ENCODE peak calls at places on chromosomes 12 and 14, in eight cellular contexts. P, G, D, N, Q, L, Z and O are unnamed samples.
A peak's percentile ranks its signal among the peaks of the same experiment; 100 is the strongest.

GRCh38 chr12:89324437-89324836 is 27.9 kb downstream of the DUSP6 start:
- DNase-seq in P (no peak), G (no peak), D (no peak), N (no peak), Q (no peak), L (no peak), Z (no peak), O (no peak)

GRCh38 chr12:62738611-62739010 is 196.3 kb downstream of the PPM1H start:
- DNase-seq in P (no peak), G (no peak), D (no peak), N (no peak), Q (no peak), L (no peak), Z (no peak), O (no peak)

GRCh38 chr12:127780881-127781280 is 486.1 kb upstream of the TMEM132C start:
- DNase-seq in P (no peak), G (no peak), D (no peak), N (no peak), Q (no peak), L (no peak), Z (no peak), O (no peak)

GRCh38 chr12:34299802-34300193 is 277.5 kb downstream of the ALG10 start:
- DNase-seq in P (no peak), G (no peak), D (peak; percentile 15), N (no peak), Q (no peak), L (no peak), Z (no peak), O (peak; percentile 16)

GRCh38 chr12:62767946-62768345 is 167.0 kb downstream of the PPM1H start:
- DNase-seq in P (no peak), G (no peak), D (no peak), N (no peak), Q (no peak), L (no peak), Z (peak; percentile 16), O (no peak)

GRCh38 chr12:14272954-14273910 is 92.2 kb upstream of the ATF7IP start:
- DNase-seq in P (no peak), G (no peak), D (no peak), N (peak; percentile 76), Q (no peak), L (no peak), Z (no peak), O (no peak)

GRCh38 chr14:33573296-33573695 is 377.6 kb downstream of the EGLN3 start:
- DNase-seq in P (no peak), G (no peak), D (no peak), N (no peak), Q (no peak), L (no peak), Z (no peak), O (no peak)

GRCh38 chr12:7403466-7403865 is 40.5 kb downstream of the CD163L1 start:
- DNase-seq in P (no peak), G (no peak), D (no peak), N (no peak), Q (peak; percentile 10), L (no peak), Z (no peak), O (no peak)

GRCh38 chr14:101761032-101761880 is at the start of gene PPP2R5C:
- DNase-seq in P (peak; percentile 81), G (peak; percentile 77), D (peak; percentile 96), N (peak; percentile 79), Q (peak; percentile 76), L (peak; percentile 77), Z (peak; percentile 74), O (peak; percentile 97)

GRCh38 chr12:96427269-96427729 is 27.1 kb upstream of the CDK17 start:
- DNase-seq in P (no peak), G (no peak), D (no peak), N (no peak), Q (peak; percentile 7), L (no peak), Z (peak; percentile 11), O (no peak)

GRCh38 chr14:79584679-79585078 is 626.6 kb downstream of the DIO2 start:
- DNase-seq in P (no peak), G (no peak), D (no peak), N (no peak), Q (no peak), L (no peak), Z (no peak), O (no peak)

GRCh38 chr14:74980746-74981661 is 21.7 kb upstream of the EIF2B2 start:
- DNase-seq in P (no peak), G (no peak), D (peak; percentile 57), N (no peak), Q (no peak), L (no peak), Z (no peak), O (peak; percentile 57)

GRCh38 chr12:45216983-45217485 is 1.1 kb downstream of the ANO6 start:
- DNase-seq in P (no peak), G (no peak), D (no peak), N (no peak), Q (no peak), L (no peak), Z (no peak), O (no peak)

GRCh38 chr14:23110579-23111375 is 6.0 kb upstream of the CIROP start:
- DNase-seq in P (no peak), G (no peak), D (no peak), N (no peak), Q (no peak), L (no peak), Z (no peak), O (no peak)

GRCh38 chr12:46920503-46920902 is 94.7 kb upstream of the SLC38A4 start:
- DNase-seq in P (no peak), G (no peak), D (no peak), N (no peak), Q (no peak), L (no peak), Z (no peak), O (no peak)

GRCh38 chr12:76020281-76020680 is 11.3 kb downstream of the PHLDA1 start:
- DNase-seq in P (no peak), G (peak; percentile 53), D (no peak), N (no peak), Q (no peak), L (peak; percentile 51), Z (peak; percentile 61), O (no peak)

GRCh38 chr14:50882932-50883826 is 11.3 kb downstream of the ABHD12B start:
- DNase-seq in P (no peak), G (no peak), D (no peak), N (no peak), Q (no peak), L (no peak), Z (no peak), O (no peak)

GRCh38 chr12:93039062-93039461 is 110.0 kb upstream of the EEA1 start:
- DNase-seq in P (no peak), G (no peak), D (no peak), N (no peak), Q (no peak), L (no peak), Z (no peak), O (no peak)

GRCh38 chr12:64691793-64692583 is 67.2 kb downstream of the GNS start:
- DNase-seq in P (no peak), G (no peak), D (no peak), N (peak; percentile 45), Q (no peak), L (no peak), Z (no peak), O (no peak)

GRCh38 chr12:700061-700460 is 36.8 kb upstream of the NINJ2 start:
- DNase-seq in P (no peak), G (no peak), D (no peak), N (no peak), Q (peak; percentile 20), L (no peak), Z (no peak), O (no peak)

GRCh38 chr14:50768693-50769092 is 62.3 kb downstream of the NIN start:
- DNase-seq in P (no peak), G (no peak), D (no peak), N (no peak), Q (no peak), L (no peak), Z (no peak), O (no peak)

GRCh38 chr12:51593539-51593938 is 2.5 kb downstream of the SCN8A start:
- DNase-seq in P (peak; percentile 40), G (no peak), D (no peak), N (no peak), Q (peak; percentile 20), L (no peak), Z (peak; percentile 16), O (no peak)

GRCh38 chr14:39232554-39233415 is 930 bp upstream of the MIA2 start:
- DNase-seq in P (no peak), G (no peak), D (no peak), N (no peak), Q (peak; percentile 90), L (no peak), Z (no peak), O (no peak)

GRCh38 chr12:108833757-108834472 is 23.5 kb downstream of the SSH1 start:
- DNase-seq in P (no peak), G (no peak), D (peak; percentile 84), N (no peak), Q (no peak), L (no peak), Z (no peak), O (peak; percentile 85)

GRCh38 chr12:29455087-29455486 is 42.4 kb downstream of the OVCH1 start:
- DNase-seq in P (no peak), G (no peak), D (no peak), N (no peak), Q (no peak), L (no peak), Z (no peak), O (no peak)

GRCh38 chr12:52230364-52231281 is 2.4 kb upstream of the KRT7 start:
- DNase-seq in P (no peak), G (no peak), D (no peak), N (no peak), Q (no peak), L (no peak), Z (no peak), O (no peak)

GRCh38 chr12:26277511-26278246 is 82.3 kb downstream of the SSPN start:
- DNase-seq in P (no peak), G (no peak), D (no peak), N (no peak), Q (no peak), L (no peak), Z (no peak), O (no peak)

GRCh38 chr12:63083046-63083445 is 68.0 kb downstream of the AVPR1A start:
- DNase-seq in P (no peak), G (no peak), D (no peak), N (no peak), Q (peak; percentile 33), L (no peak), Z (no peak), O (no peak)

GRCh38 chr12:10214877-10215267 is 2.2 kb downstream of the GABARAPL1 start:
- DNase-seq in P (no peak), G (no peak), D (no peak), N (no peak), Q (no peak), L (no peak), Z (no peak), O (no peak)

GRCh38 chr12:126798449-126798848 is 1468.5 kb upstream of the TMEM132C start:
- DNase-seq in P (no peak), G (no peak), D (no peak), N (no peak), Q (no peak), L (no peak), Z (no peak), O (no peak)

GRCh38 chr14:88233915-88234314 is 89.2 kb downstream of the KCNK10 start:
- DNase-seq in P (no peak), G (no peak), D (no peak), N (no peak), Q (peak; percentile 40), L (no peak), Z (no peak), O (no peak)

GRCh38 chr12:107309020-107309419 is 215.7 kb upstream of the CRY1 start:
- DNase-seq in P (no peak), G (no peak), D (no peak), N (no peak), Q (no peak), L (no peak), Z (no peak), O (no peak)

GRCh38 chr14:54877703-54878021 is 25.0 kb downstream of the GCH1 start:
- DNase-seq in P (no peak), G (no peak), D (no peak), N (no peak), Q (no peak), L (no peak), Z (no peak), O (no peak)

GRCh38 chr14:99512110-99512449 is 30.9 kb downstream of the CCNK start:
- DNase-seq in P (no peak), G (no peak), D (no peak), N (no peak), Q (no peak), L (no peak), Z (no peak), O (no peak)